ENCODE peak calls at places on chromosomes 3 and 15, in nine cellular contexts. E is hepatocyte; X is lower lobe of right lung; D is CD8-positive, alpha-beta T cell; T is cardiac muscle cell; I is fibroblast of lung; O is IMR-90; B is adrenal gland; V is body of pancreas. N is an unnamed sample. For H3K4me1, the result is how much of the 10 kb centered on the place peaks cover.

GRCh38 chr15:35184646-35185045 is 99.6 kb upstream of the NANOGP8 start:
- DNase-seq in I (no peak), V (no peak), B (no peak), T (no peak), X (no peak), O (no peak), D (no peak), E (no peak), N (no peak)

GRCh38 chr15:92021765-92022164 is 168.3 kb downstream of the SLCO3A1 start:
- DNase-seq in T (no peak), I (no peak), O (no peak), E (no peak), D (no peak), V (no peak), B (no peak), X (no peak), N (no peak)

GRCh38 chr15:38454687-38455071 is 752 bp downstream of the FAM98B start:
- DNase-seq in O (peak), D (no peak), I (peak), V (no peak), B (no peak), X (no peak), T (no peak), E (peak), N (no peak)

GRCh38 chr3:120080836-120081235 is 13.4 kb downstream of the GSK3B start:
- DNase-seq in I (no peak), D (no peak), T (no peak), X (no peak), V (no peak), E (no peak), O (no peak), B (no peak), N (no peak)

GRCh38 chr3:102106421-102107097 is 257.2 kb downstream of the NFKBIZ start:
- DNase-seq in E (no peak), V (no peak), T (peak), O (peak), X (no peak), I (peak), B (no peak), D (peak), N (no peak)

GRCh38 chr15:95596487-95596886 is 734.0 kb upstream of the NR2F2 start:
- DNase-seq in V (peak), T (no peak), B (no peak), I (no peak), X (no peak), D (no peak), O (no peak), E (no peak), N (no peak)

GRCh38 chr15:94205366-94205765 is 26.0 kb upstream of the MCTP2 start:
- DNase-seq in T (no peak), V (peak), O (peak), D (no peak), E (no peak), I (peak), B (no peak), X (no peak), N (no peak)

GRCh38 chr3:84904819-84905555 is 53.8 kb upstream of the CADM2 start:
- DNase-seq in X (no peak), V (no peak), I (no peak), B (no peak), O (no peak), T (no peak), E (no peak), D (no peak), N (no peak)

GRCh38 chr3:73796382-73796781 is 171.6 kb upstream of the PDZRN3 start:
- DNase-seq in D (no peak), O (no peak), E (no peak), I (no peak), T (no peak), V (no peak), B (no peak), X (no peak), N (no peak)

GRCh38 chr15:28994142-28994829 is 108.5 kb downstream of the APBA2 start:
- DNase-seq in T (no peak), D (peak), X (no peak), O (no peak), B (no peak), V (no peak), I (no peak), E (no peak), N (no peak)

GRCh38 chr15:89367485-89368451 is 33.1 kb upstream of the POLG start:
- DNase-seq in X (no peak), T (peak), D (no peak), V (no peak), E (no peak), I (no peak), B (no peak), O (no peak), N (no peak)

GRCh38 chr15:59315914-59316428 is 56.7 kb downstream of the MYO1E start:
- DNase-seq in I (peak), V (peak), O (peak), E (no peak), B (no peak), D (no peak), X (no peak), T (peak), N (no peak)

GRCh38 chr3:168091961-168092360 is 3.8 kb downstream of the GOLIM4 start:
- DNase-seq in V (no peak), O (no peak), D (no peak), B (no peak), T (no peak), E (no peak), I (no peak), X (no peak), N (no peak)

GRCh38 chr3:158802399-158803023 is 657 bp downstream of the MFSD1 start:
- DNase-seq in V (peak), B (no peak), X (peak), O (peak), I (no peak), D (peak), T (no peak), E (peak), N (peak)

GRCh38 chr3:100781311-100781710 is 72.0 kb downstream of the TFG start:
- DNase-seq in X (no peak), V (no peak), B (no peak), T (no peak), O (peak), E (no peak), I (peak), D (no peak), N (no peak)

GRCh38 chr3:45056608-45057301 is 30.7 kb downstream of the CLEC3B start:
- DNase-seq in X (no peak), D (no peak), B (no peak), O (no peak), E (no peak), T (no peak), V (no peak), I (no peak), N (no peak)

GRCh38 chr3:45055032-45055410 is 28.9 kb downstream of the CLEC3B start:
- DNase-seq in X (no peak), V (no peak), T (peak), D (no peak), B (no peak), E (no peak), I (peak), O (peak), N (no peak)

GRCh38 chr3:45054196-45054857 is 28.2 kb downstream of the CLEC3B start:
- DNase-seq in V (no peak), X (no peak), D (no peak), T (peak), O (peak), I (peak), B (no peak), E (no peak), N (no peak)

GRCh38 chr3:45057557-45057956 is 31.5 kb downstream of the CLEC3B start:
- DNase-seq in T (no peak), D (no peak), V (no peak), E (no peak), B (no peak), X (no peak), O (no peak), I (no peak), N (no peak)

DNA sequence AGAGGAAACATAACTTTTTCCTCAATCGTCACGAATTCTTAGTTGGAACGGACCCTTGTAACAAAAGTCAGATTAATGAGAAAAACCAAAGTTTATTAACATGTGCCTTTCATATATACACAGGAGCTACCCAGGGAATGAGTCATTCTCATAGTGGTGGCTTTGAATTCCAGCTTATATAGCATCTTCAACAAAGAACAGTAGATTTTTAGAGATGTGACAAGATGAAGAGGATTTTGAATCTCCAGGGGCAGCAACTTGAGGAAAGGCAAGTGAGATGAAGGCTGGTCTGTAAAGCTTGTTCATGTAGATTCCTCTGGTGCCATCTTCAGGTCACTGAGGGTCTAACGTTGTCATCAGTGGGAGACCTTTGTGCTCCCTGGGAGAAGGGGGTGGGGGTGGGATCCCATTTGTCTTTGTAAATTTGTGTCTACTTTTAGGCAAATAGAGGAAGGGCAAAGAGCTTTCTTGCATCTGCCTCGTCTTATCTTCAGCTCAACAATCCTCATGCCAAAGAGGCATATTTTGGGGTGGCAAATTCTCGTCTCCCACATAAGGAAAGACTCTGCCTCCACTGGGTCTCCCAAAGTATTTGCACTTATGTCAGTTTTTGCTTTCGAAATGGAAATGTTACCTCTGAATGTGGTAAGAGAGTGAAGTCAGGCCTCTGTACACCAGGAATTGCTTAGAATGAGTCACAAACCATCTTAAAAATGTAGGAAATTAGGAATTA is 29.5 kb downstream of the CLEC3B start:
- DNase-seq in D (no peak), B (no peak), T (peak), E (no peak), I (peak), O (peak), V (no peak), X (no peak), N (no peak)
- TF ChIP-seq CTCF in D (no peak), B (no peak), T (peak), E (no peak), I (peak), O (peak), V (no peak), X (no peak), N (no peak)

GRCh38 chr3:12959838-12960378 is 113.3 kb downstream of the IQSEC1 start:
- DNase-seq in X (peak), I (no peak), T (no peak), V (peak), D (no peak), E (no peak), B (no peak), O (no peak), N (peak)
- H3K4me1 ChIP-seq in X (half or more), I (under half), T (under half), V (half or more), D (half or more), E (under half), B (half or more), O (under half), N (half or more)

DNA sequence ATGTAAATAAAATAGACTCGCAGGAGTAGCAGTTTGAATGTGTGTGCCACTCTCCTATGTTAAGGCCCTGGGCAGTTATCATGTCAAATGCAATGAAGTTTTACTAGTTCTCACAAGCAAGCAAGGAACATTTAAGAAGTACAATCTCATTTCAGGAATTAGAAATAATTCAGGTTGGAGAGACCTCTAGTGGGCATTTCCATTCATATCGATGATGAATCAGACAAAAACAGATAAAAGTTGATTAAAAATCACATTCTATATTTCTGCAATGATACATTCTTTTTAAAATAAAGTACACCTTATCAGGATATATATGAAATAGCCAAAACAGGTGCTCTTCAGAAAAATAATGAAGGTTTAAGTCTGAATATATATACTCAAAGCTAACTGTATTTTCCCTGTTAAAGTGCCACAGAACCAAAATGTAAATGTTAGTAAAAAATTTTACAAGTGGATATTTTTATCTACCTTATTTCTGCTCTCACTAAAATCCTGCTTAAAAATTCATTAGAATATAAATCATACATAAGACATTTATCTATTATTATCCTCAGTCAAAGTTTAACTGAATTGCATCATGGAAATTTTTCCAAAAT is 492.4 kb upstream of the FRG2C start:
- DNase-seq in D (no peak), X (no peak), T (peak), V (no peak), O (peak), E (peak), B (no peak), I (peak), N (no peak)
- TF ChIP-seq CTCF in D (no peak), X (no peak), T (peak), V (peak), O (peak), E (peak), B (peak), I (peak), N (no peak)

GRCh38 chr3:177197041-177197933 is at the start of gene TBL1XR1:
- DNase-seq in I (peak), D (peak), O (peak), E (peak), V (peak), X (peak), B (peak), T (peak), N (peak)
- H3K4me1 ChIP-seq in I (under half), D (half or more), O (under half), E (under half), V (under half), X (under half), B (under half), T (under half), N (half or more)

DNA sequence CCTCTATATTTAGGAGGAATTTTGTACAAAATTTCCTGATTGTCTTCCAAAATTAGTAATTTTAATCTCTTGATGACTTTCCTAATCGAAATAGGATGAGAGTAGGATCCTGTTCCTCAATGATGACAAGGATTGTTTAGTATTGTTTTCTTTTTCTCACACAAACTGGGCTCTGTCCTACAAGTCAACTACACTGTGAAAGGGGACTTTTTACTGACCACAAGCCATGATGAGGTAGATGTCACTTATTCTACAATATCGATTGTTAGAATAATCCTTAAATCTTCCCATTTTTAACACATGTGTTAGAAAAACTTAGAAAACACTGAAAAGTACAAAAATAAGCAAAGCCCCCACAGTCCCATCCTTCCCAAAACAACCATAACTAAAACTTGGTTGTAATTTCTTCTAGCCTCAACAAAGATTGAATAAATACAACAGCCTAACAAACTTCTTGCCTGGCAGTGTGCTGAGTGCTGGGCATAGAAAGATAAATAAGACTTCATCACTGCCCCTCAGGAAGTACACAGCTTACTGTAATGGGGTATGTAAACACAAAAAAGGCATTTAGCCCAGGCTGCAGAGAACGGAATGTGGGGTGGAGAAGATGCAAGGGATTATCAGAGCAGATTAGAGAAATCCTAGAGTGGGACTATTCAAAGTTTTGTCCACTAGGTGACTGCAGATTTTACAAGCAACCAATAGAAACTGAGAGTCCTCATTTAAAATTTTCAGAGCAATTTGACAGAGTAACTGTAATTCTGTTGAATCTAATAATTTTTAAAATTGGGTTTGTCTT is 35.6 kb upstream of the TSC22D2 start:
- DNase-seq in D (no peak), T (no peak), O (peak), V (no peak), X (no peak), E (no peak), I (peak), B (no peak), N (no peak)
- TF ChIP-seq CTCF in D (peak), T (peak), O (peak), V (no peak), X (peak), E (no peak), I (peak), B (no peak), N (no peak)